ENCODE peak calls at places on chromosome 18, in ten cellular contexts. One of them, this sample, is unnamed.

GRCh38 chr18:48829443-48830149 is 121.2 kb downstream of the SMAD7 start:
- DNase-seq in colonic mucosa: no peak
- DNase-seq in endothelial cell of umbilical vein: no peak
- DNase-seq in activated CD8-positive, alpha-beta T cell treated with anti-CD3 and anti-CD28 coated beads for 36 hours: no peak
- DNase-seq in cardiac fibroblast: no peak
- DNase-seq in fibroblast of pulmonary artery: no peak
- DNase-seq in PC-3: no peak
- DNase-seq in AG04450: no peak
- DNase-seq in nephron progenitor cell: peak; percentile 68
- DNase-seq in pancreas: peak; percentile 44
- DNase-seq in this sample: no peak

GRCh38 chr18:68519341-68519740 is 195.6 kb downstream of the TMX3 start:
- DNase-seq in colonic mucosa: no peak
- DNase-seq in endothelial cell of umbilical vein: no peak
- DNase-seq in activated CD8-positive, alpha-beta T cell treated with anti-CD3 and anti-CD28 coated beads for 36 hours: no peak
- DNase-seq in cardiac fibroblast: peak; percentile 45
- DNase-seq in fibroblast of pulmonary artery: no peak
- DNase-seq in PC-3: no peak
- DNase-seq in AG04450: no peak
- DNase-seq in nephron progenitor cell: no peak
- DNase-seq in pancreas: no peak
- DNase-seq in this sample: no peak

GRCh38 chr18:79729611-79730010 is 50.0 kb downstream of the CTDP1 start:
- DNase-seq in colonic mucosa: no peak
- DNase-seq in endothelial cell of umbilical vein: no peak
- DNase-seq in activated CD8-positive, alpha-beta T cell treated with anti-CD3 and anti-CD28 coated beads for 36 hours: no peak
- DNase-seq in cardiac fibroblast: no peak
- DNase-seq in fibroblast of pulmonary artery: no peak
- DNase-seq in PC-3: no peak
- DNase-seq in AG04450: no peak
- DNase-seq in nephron progenitor cell: no peak
- DNase-seq in pancreas: no peak
- DNase-seq in this sample: no peak

GRCh38 chr18:39966275-39966674 is 1988.8 kb upstream of the PIK3C3 start:
- DNase-seq in colonic mucosa: no peak
- DNase-seq in endothelial cell of umbilical vein: no peak
- DNase-seq in activated CD8-positive, alpha-beta T cell treated with anti-CD3 and anti-CD28 coated beads for 36 hours: no peak
- DNase-seq in cardiac fibroblast: no peak
- DNase-seq in fibroblast of pulmonary artery: no peak
- DNase-seq in PC-3: peak; percentile 26
- DNase-seq in AG04450: no peak
- DNase-seq in nephron progenitor cell: no peak
- DNase-seq in pancreas: no peak
- DNase-seq in this sample: no peak

GRCh38 chr18:8835556-8835955 is 130.2 kb downstream of the MTCL1 start:
- DNase-seq in colonic mucosa: no peak
- DNase-seq in endothelial cell of umbilical vein: no peak
- DNase-seq in activated CD8-positive, alpha-beta T cell treated with anti-CD3 and anti-CD28 coated beads for 36 hours: no peak
- DNase-seq in cardiac fibroblast: peak; percentile 13
- DNase-seq in fibroblast of pulmonary artery: peak; percentile 61
- DNase-seq in PC-3: no peak
- DNase-seq in AG04450: no peak
- DNase-seq in nephron progenitor cell: no peak
- DNase-seq in pancreas: no peak
- DNase-seq in this sample: no peak

GRCh38 chr18:35407871-35408481 is 30.8 kb upstream of the ZNF396 start:
- DNase-seq in colonic mucosa: peak; percentile 74
- DNase-seq in endothelial cell of umbilical vein: peak; percentile 80
- DNase-seq in activated CD8-positive, alpha-beta T cell treated with anti-CD3 and anti-CD28 coated beads for 36 hours: peak; percentile 59
- DNase-seq in cardiac fibroblast: peak; percentile 88
- DNase-seq in fibroblast of pulmonary artery: peak; percentile 84
- DNase-seq in PC-3: peak; percentile 64
- DNase-seq in AG04450: peak; percentile 41
- DNase-seq in nephron progenitor cell: peak; percentile 44
- DNase-seq in pancreas: no peak
- DNase-seq in this sample: peak; percentile 68

GRCh38 chr18:3246636-3247242 is 862 bp upstream of the MYL12A start:
- DNase-seq in colonic mucosa: peak; percentile 53
- DNase-seq in endothelial cell of umbilical vein: no peak
- DNase-seq in activated CD8-positive, alpha-beta T cell treated with anti-CD3 and anti-CD28 coated beads for 36 hours: peak; percentile 34
- DNase-seq in cardiac fibroblast: peak; percentile 48
- DNase-seq in fibroblast of pulmonary artery: peak; percentile 30
- DNase-seq in PC-3: peak; percentile 32
- DNase-seq in AG04450: no peak
- DNase-seq in nephron progenitor cell: no peak
- DNase-seq in pancreas: peak; percentile 67
- DNase-seq in this sample: no peak

GRCh38 chr18:69992776-69993175 is 45.1 kb upstream of the CD226 start:
- DNase-seq in colonic mucosa: no peak
- DNase-seq in endothelial cell of umbilical vein: no peak
- DNase-seq in activated CD8-positive, alpha-beta T cell treated with anti-CD3 and anti-CD28 coated beads for 36 hours: no peak
- DNase-seq in cardiac fibroblast: peak; percentile 78
- DNase-seq in fibroblast of pulmonary artery: peak; percentile 31
- DNase-seq in PC-3: peak; percentile 51
- DNase-seq in AG04450: no peak
- DNase-seq in nephron progenitor cell: no peak
- DNase-seq in pancreas: no peak
- DNase-seq in this sample: no peak

GRCh38 chr18:39772155-39772919 is 2182.7 kb upstream of the PIK3C3 start:
- DNase-seq in colonic mucosa: no peak
- DNase-seq in endothelial cell of umbilical vein: no peak
- DNase-seq in activated CD8-positive, alpha-beta T cell treated with anti-CD3 and anti-CD28 coated beads for 36 hours: no peak
- DNase-seq in cardiac fibroblast: peak; percentile 24
- DNase-seq in fibroblast of pulmonary artery: peak; percentile 29
- DNase-seq in PC-3: no peak
- DNase-seq in AG04450: no peak
- DNase-seq in nephron progenitor cell: no peak
- DNase-seq in pancreas: no peak
- DNase-seq in this sample: no peak

GRCh38 chr18:25287096-25287495 is 64.9 kb downstream of the ZNF521 start:
- DNase-seq in colonic mucosa: no peak
- DNase-seq in endothelial cell of umbilical vein: no peak
- DNase-seq in activated CD8-positive, alpha-beta T cell treated with anti-CD3 and anti-CD28 coated beads for 36 hours: no peak
- DNase-seq in cardiac fibroblast: no peak
- DNase-seq in fibroblast of pulmonary artery: no peak
- DNase-seq in PC-3: no peak
- DNase-seq in AG04450: no peak
- DNase-seq in nephron progenitor cell: no peak
- DNase-seq in pancreas: no peak
- DNase-seq in this sample: no peak

GRCh38 chr18:32450026-32450681 is 20.5 kb downstream of the GAREM1 start:
- DNase-seq in colonic mucosa: no peak
- DNase-seq in endothelial cell of umbilical vein: no peak
- DNase-seq in activated CD8-positive, alpha-beta T cell treated with anti-CD3 and anti-CD28 coated beads for 36 hours: no peak
- DNase-seq in cardiac fibroblast: no peak
- DNase-seq in fibroblast of pulmonary artery: no peak
- DNase-seq in PC-3: no peak
- DNase-seq in AG04450: no peak
- DNase-seq in nephron progenitor cell: no peak
- DNase-seq in pancreas: no peak
- DNase-seq in this sample: no peak

GRCh38 chr18:61248589-61248988 is 84.6 kb upstream of the CDH20 start:
- DNase-seq in colonic mucosa: no peak
- DNase-seq in endothelial cell of umbilical vein: no peak
- DNase-seq in activated CD8-positive, alpha-beta T cell treated with anti-CD3 and anti-CD28 coated beads for 36 hours: no peak
- DNase-seq in cardiac fibroblast: no peak
- DNase-seq in fibroblast of pulmonary artery: no peak
- DNase-seq in PC-3: no peak
- DNase-seq in AG04450: no peak
- DNase-seq in nephron progenitor cell: no peak
- DNase-seq in pancreas: no peak
- DNase-seq in this sample: no peak

GRCh38 chr18:78376036-78376435 is 603.6 kb upstream of the SALL3 start:
- DNase-seq in colonic mucosa: no peak
- DNase-seq in endothelial cell of umbilical vein: no peak
- DNase-seq in activated CD8-positive, alpha-beta T cell treated with anti-CD3 and anti-CD28 coated beads for 36 hours: no peak
- DNase-seq in cardiac fibroblast: no peak
- DNase-seq in fibroblast of pulmonary artery: no peak
- DNase-seq in PC-3: no peak
- DNase-seq in AG04450: no peak
- DNase-seq in nephron progenitor cell: peak; percentile 58
- DNase-seq in pancreas: no peak
- DNase-seq in this sample: no peak

GRCh38 chr18:79988925-79989361 is 580 bp upstream of the TXNL4A start:
- DNase-seq in colonic mucosa: no peak
- DNase-seq in endothelial cell of umbilical vein: no peak
- DNase-seq in activated CD8-positive, alpha-beta T cell treated with anti-CD3 and anti-CD28 coated beads for 36 hours: no peak
- DNase-seq in cardiac fibroblast: peak; percentile 57
- DNase-seq in fibroblast of pulmonary artery: peak; percentile 62
- DNase-seq in PC-3: peak; percentile 33
- DNase-seq in AG04450: no peak
- DNase-seq in nephron progenitor cell: no peak
- DNase-seq in pancreas: no peak
- DNase-seq in this sample: peak; percentile 33

GRCh38 chr18:28185121-28185520 is 8.2 kb upstream of the CDH2 start:
- DNase-seq in colonic mucosa: no peak
- DNase-seq in endothelial cell of umbilical vein: no peak
- DNase-seq in activated CD8-positive, alpha-beta T cell treated with anti-CD3 and anti-CD28 coated beads for 36 hours: no peak
- DNase-seq in cardiac fibroblast: no peak
- DNase-seq in fibroblast of pulmonary artery: no peak
- DNase-seq in PC-3: no peak
- DNase-seq in AG04450: no peak
- DNase-seq in nephron progenitor cell: no peak
- DNase-seq in pancreas: no peak
- DNase-seq in this sample: no peak

GRCh38 chr18:62318613-62319012 is 6.5 kb upstream of the TNFRSF11A start:
- DNase-seq in colonic mucosa: no peak
- DNase-seq in endothelial cell of umbilical vein: no peak
- DNase-seq in activated CD8-positive, alpha-beta T cell treated with anti-CD3 and anti-CD28 coated beads for 36 hours: no peak
- DNase-seq in cardiac fibroblast: no peak
- DNase-seq in fibroblast of pulmonary artery: no peak
- DNase-seq in PC-3: no peak
- DNase-seq in AG04450: no peak
- DNase-seq in nephron progenitor cell: no peak
- DNase-seq in pancreas: no peak
- DNase-seq in this sample: no peak

GRCh38 chr18:70172225-70172624 is 33.3 kb downstream of the RTTN start:
- DNase-seq in colonic mucosa: no peak
- DNase-seq in endothelial cell of umbilical vein: peak; percentile 27
- DNase-seq in activated CD8-positive, alpha-beta T cell treated with anti-CD3 and anti-CD28 coated beads for 36 hours: no peak
- DNase-seq in cardiac fibroblast: peak; percentile 55
- DNase-seq in fibroblast of pulmonary artery: peak; percentile 57
- DNase-seq in PC-3: peak; percentile 30
- DNase-seq in AG04450: no peak
- DNase-seq in nephron progenitor cell: no peak
- DNase-seq in pancreas: no peak
- DNase-seq in this sample: no peak

GRCh38 chr18:69718912-69719547 is 228.6 kb downstream of the CD226 start:
- DNase-seq in colonic mucosa: no peak
- DNase-seq in endothelial cell of umbilical vein: no peak
- DNase-seq in activated CD8-positive, alpha-beta T cell treated with anti-CD3 and anti-CD28 coated beads for 36 hours: no peak
- DNase-seq in cardiac fibroblast: peak; percentile 2
- DNase-seq in fibroblast of pulmonary artery: no peak
- DNase-seq in PC-3: peak; percentile 6
- DNase-seq in AG04450: no peak
- DNase-seq in nephron progenitor cell: no peak
- DNase-seq in pancreas: no peak
- DNase-seq in this sample: no peak

GRCh38 chr18:76475450-76476203 is 19.4 kb downstream of the ZNF516 start:
- DNase-seq in colonic mucosa: no peak
- DNase-seq in endothelial cell of umbilical vein: no peak
- DNase-seq in activated CD8-positive, alpha-beta T cell treated with anti-CD3 and anti-CD28 coated beads for 36 hours: no peak
- DNase-seq in cardiac fibroblast: no peak
- DNase-seq in fibroblast of pulmonary artery: no peak
- DNase-seq in PC-3: no peak
- DNase-seq in AG04450: no peak
- DNase-seq in nephron progenitor cell: no peak
- DNase-seq in pancreas: no peak
- DNase-seq in this sample: no peak
- TF ChIP-seq CTCF in colonic mucosa: no peak
- TF ChIP-seq CTCF in endothelial cell of umbilical vein: peak; percentile 3
- TF ChIP-seq CTCF in activated CD8-positive, alpha-beta T cell treated with anti-CD3 and anti-CD28 coated beads for 36 hours: no peak
- TF ChIP-seq CTCF in cardiac fibroblast: no peak
- TF ChIP-seq CTCF in fibroblast of pulmonary artery: no peak
- TF ChIP-seq CTCF in PC-3: peak; percentile 30
- TF ChIP-seq CTCF in AG04450: no peak
- TF ChIP-seq CTCF in nephron progenitor cell: no peak
- TF ChIP-seq CTCF in pancreas: no peak
- TF ChIP-seq CTCF in this sample: no peak

GRCh38 chr18:55522011-55522410 is 66.0 kb downstream of the TCF4 start:
- DNase-seq in colonic mucosa: peak; percentile 35
- DNase-seq in endothelial cell of umbilical vein: no peak
- DNase-seq in activated CD8-positive, alpha-beta T cell treated with anti-CD3 and anti-CD28 coated beads for 36 hours: peak; percentile 55
- DNase-seq in cardiac fibroblast: peak; percentile 52
- DNase-seq in fibroblast of pulmonary artery: no peak
- DNase-seq in PC-3: peak; percentile 46
- DNase-seq in AG04450: no peak
- DNase-seq in nephron progenitor cell: peak; percentile 46
- DNase-seq in pancreas: no peak
- DNase-seq in this sample: peak; percentile 24
- TF ChIP-seq CTCF in colonic mucosa: no peak
- TF ChIP-seq CTCF in endothelial cell of umbilical vein: no peak
- TF ChIP-seq CTCF in activated CD8-positive, alpha-beta T cell treated with anti-CD3 and anti-CD28 coated beads for 36 hours: peak; percentile 35
- TF ChIP-seq CTCF in cardiac fibroblast: peak; percentile 48
- TF ChIP-seq CTCF in fibroblast of pulmonary artery: peak; percentile 35
- TF ChIP-seq CTCF in PC-3: peak; percentile 61
- TF ChIP-seq CTCF in AG04450: peak; percentile 40
- TF ChIP-seq CTCF in nephron progenitor cell: peak; percentile 38
- TF ChIP-seq CTCF in pancreas: no peak
- TF ChIP-seq CTCF in this sample: peak; percentile 33

GRCh38 chr18:65919018-65919417 is 168.2 kb downstream of the CDH7 start:
- DNase-seq in colonic mucosa: no peak
- DNase-seq in endothelial cell of umbilical vein: no peak
- DNase-seq in activated CD8-positive, alpha-beta T cell treated with anti-CD3 and anti-CD28 coated beads for 36 hours: no peak
- DNase-seq in cardiac fibroblast: no peak
- DNase-seq in fibroblast of pulmonary artery: no peak
- DNase-seq in PC-3: no peak
- DNase-seq in AG04450: no peak
- DNase-seq in nephron progenitor cell: no peak
- DNase-seq in pancreas: no peak
- DNase-seq in this sample: no peak

GRCh38 chr18:65922103-65922502 is 171.3 kb downstream of the CDH7 start:
- DNase-seq in colonic mucosa: no peak
- DNase-seq in endothelial cell of umbilical vein: no peak
- DNase-seq in activated CD8-positive, alpha-beta T cell treated with anti-CD3 and anti-CD28 coated beads for 36 hours: no peak
- DNase-seq in cardiac fibroblast: no peak
- DNase-seq in fibroblast of pulmonary artery: no peak
- DNase-seq in PC-3: no peak
- DNase-seq in AG04450: no peak
- DNase-seq in nephron progenitor cell: no peak
- DNase-seq in pancreas: no peak
- DNase-seq in this sample: no peak

GRCh38 chr18:65924878-65925277 is 174.1 kb downstream of the CDH7 start:
- DNase-seq in colonic mucosa: no peak
- DNase-seq in endothelial cell of umbilical vein: no peak
- DNase-seq in activated CD8-positive, alpha-beta T cell treated with anti-CD3 and anti-CD28 coated beads for 36 hours: no peak
- DNase-seq in cardiac fibroblast: no peak
- DNase-seq in fibroblast of pulmonary artery: no peak
- DNase-seq in PC-3: no peak
- DNase-seq in AG04450: no peak
- DNase-seq in nephron progenitor cell: no peak
- DNase-seq in pancreas: no peak
- DNase-seq in this sample: no peak
- TF ChIP-seq CTCF in colonic mucosa: no peak
- TF ChIP-seq CTCF in endothelial cell of umbilical vein: no peak
- TF ChIP-seq CTCF in activated CD8-positive, alpha-beta T cell treated with anti-CD3 and anti-CD28 coated beads for 36 hours: no peak
- TF ChIP-seq CTCF in cardiac fibroblast: no peak
- TF ChIP-seq CTCF in fibroblast of pulmonary artery: no peak
- TF ChIP-seq CTCF in PC-3: no peak
- TF ChIP-seq CTCF in AG04450: no peak
- TF ChIP-seq CTCF in nephron progenitor cell: no peak
- TF ChIP-seq CTCF in pancreas: no peak
- TF ChIP-seq CTCF in this sample: no peak

GRCh38 chr18:75255113-75255512 is 44.5 kb downstream of the TSHZ1 start:
- DNase-seq in colonic mucosa: no peak
- DNase-seq in endothelial cell of umbilical vein: no peak
- DNase-seq in activated CD8-positive, alpha-beta T cell treated with anti-CD3 and anti-CD28 coated beads for 36 hours: no peak
- DNase-seq in cardiac fibroblast: no peak
- DNase-seq in fibroblast of pulmonary artery: no peak
- DNase-seq in PC-3: no peak
- DNase-seq in AG04450: no peak
- DNase-seq in nephron progenitor cell: no peak
- DNase-seq in pancreas: no peak
- DNase-seq in this sample: no peak
- TF ChIP-seq CTCF in colonic mucosa: no peak
- TF ChIP-seq CTCF in endothelial cell of umbilical vein: no peak
- TF ChIP-seq CTCF in activated CD8-positive, alpha-beta T cell treated with anti-CD3 and anti-CD28 coated beads for 36 hours: no peak
- TF ChIP-seq CTCF in cardiac fibroblast: no peak
- TF ChIP-seq CTCF in fibroblast of pulmonary artery: no peak
- TF ChIP-seq CTCF in PC-3: no peak
- TF ChIP-seq CTCF in AG04450: no peak
- TF ChIP-seq CTCF in nephron progenitor cell: no peak
- TF ChIP-seq CTCF in pancreas: no peak
- TF ChIP-seq CTCF in this sample: no peak

This sample was measured in GM10248.